ENCODE peak calls at places on chromosomes 1 and 21, in five cellular contexts. L is ovary; Y is right cardiac atrium; A is right lobe of liver; M is CD8-positive, alpha-beta T cell. E is an unnamed sample.

GRCh38 chr1:153779781-153780541 is 4.8 kb downstream of the SLC27A3 start:
- DNase-seq in L (peak), Y (peak), A (peak), M (no peak), E (no peak)

GRCh38 chr1:21946836-21947587 is 9.9 kb upstream of the HSPG2 start:
- DNase-seq in L (no peak), Y (peak), A (no peak), M (no peak), E (no peak)

GRCh38 chr1:115642168-115643072 is 650 bp downstream of the VANGL1 start:
- DNase-seq in L (peak), Y (peak), A (peak), M (no peak), E (no peak)

GRCh38 chr1:5994713-5995621 is 2.7 kb upstream of the NPHP4 start:
- DNase-seq in L (peak), Y (peak), A (peak), M (peak), E (peak)

GRCh38 chr1:19811206-19811851 is 3.8 kb downstream of the RNF186 start:
- DNase-seq in L (no peak), Y (no peak), A (peak), M (no peak), E (no peak)

GRCh38 chr1:21149862-21150432 is 26.8 kb downstream of the EIF4G3 start:
- DNase-seq in L (no peak), Y (peak), A (no peak), M (no peak), E (no peak)

GRCh38 chr21:34886554-34887385 is 162.3 kb downstream of the RUNX1 start:
- DNase-seq in L (peak), Y (peak), A (peak), M (peak), E (no peak)

GRCh38 chr21:43884012-43884860 is 19.2 kb downstream of the AGPAT3 start:
- DNase-seq in L (peak), Y (peak), A (no peak), M (no peak), E (no peak)

GRCh38 chr21:17660862-17661261 is 48.2 kb upstream of the BTG3 start:
- DNase-seq in L (no peak), Y (no peak), A (no peak), M (no peak), E (no peak)

GRCh38 chr1:112508242-112509004 is at the start of gene WNT2B:
- DNase-seq in L (peak), Y (peak), A (no peak), M (peak), E (peak)

GRCh38 chr1:216830402-216830801 is 107.2 kb upstream of the ESRRG start:
- DNase-seq in L (no peak), Y (no peak), A (no peak), M (no peak), E (no peak)

GRCh38 chr1:51642739-51643142 is 25.8 kb downstream of the OSBPL9 start:
- DNase-seq in L (no peak), Y (no peak), A (no peak), M (no peak), E (no peak)

GRCh38 chr1:7295946-7296345 is 475.1 kb upstream of the VAMP3 start:
- DNase-seq in L (no peak), Y (no peak), A (no peak), M (no peak), E (no peak)

GRCh38 chr1:6171546-6172124 is 8.5 kb downstream of the CHD5 start:
- DNase-seq in L (no peak), Y (no peak), A (no peak), M (no peak), E (no peak)

GRCh38 chr1:10179751-10180150 is 30.6 kb upstream of the KIF1B start:
- DNase-seq in L (no peak), Y (no peak), A (no peak), M (no peak), E (no peak)

GRCh38 chr1:9873992-9874391 is 36.1 kb downstream of the CTNNBIP1 start:
- DNase-seq in L (no peak), Y (no peak), A (no peak), M (no peak), E (no peak)

GRCh38 chr1:228306275-228307217 is 98.7 kb downstream of the OBSCN start:
- DNase-seq in L (peak), Y (no peak), A (no peak), M (no peak), E (no peak)

GRCh38 chr1:21090460-21090859 is 86.2 kb downstream of the EIF4G3 start:
- DNase-seq in L (no peak), Y (no peak), A (no peak), M (no peak), E (no peak)

GRCh38 chr1:64246294-64246917 is 43.0 kb downstream of the UBE2U start:
- DNase-seq in L (no peak), Y (no peak), A (no peak), M (no peak), E (peak)

GRCh38 chr1:230441630-230442029 is 15.5 kb upstream of the PGBD5 start:
- DNase-seq in L (no peak), Y (no peak), A (no peak), M (no peak), E (no peak)

GRCh38 chr1:57986432-57986831 is 560.1 kb downstream of the OMA1 start:
- DNase-seq in L (no peak), Y (no peak), A (no peak), M (no peak), E (peak)

GRCh38 chr1:182602945-182603645 is 1.1 kb downstream of the RGS16 start:
- DNase-seq in L (no peak), Y (no peak), A (no peak), M (no peak), E (no peak)

GRCh38 chr1:204390731-204391466 is 20.7 kb downstream of the PPP1R15B start:
- DNase-seq in L (no peak), Y (no peak), A (no peak), M (no peak), E (no peak)

GRCh38 chr1:4549933-4550332 is 104.5 kb upstream of the AJAP1 start:
- DNase-seq in L (no peak), Y (no peak), A (no peak), M (no peak), E (no peak)

GRCh38 chr1:234918216-234918841 is 210.3 kb downstream of the TOMM20 start:
- DNase-seq in L (peak), Y (peak), A (peak), M (no peak), E (no peak)

GRCh38 chr1:149933208-149933607 is 3.5 kb downstream of the MTMR11 start:
- DNase-seq in L (no peak), Y (no peak), A (no peak), M (no peak), E (no peak)

DNA sequence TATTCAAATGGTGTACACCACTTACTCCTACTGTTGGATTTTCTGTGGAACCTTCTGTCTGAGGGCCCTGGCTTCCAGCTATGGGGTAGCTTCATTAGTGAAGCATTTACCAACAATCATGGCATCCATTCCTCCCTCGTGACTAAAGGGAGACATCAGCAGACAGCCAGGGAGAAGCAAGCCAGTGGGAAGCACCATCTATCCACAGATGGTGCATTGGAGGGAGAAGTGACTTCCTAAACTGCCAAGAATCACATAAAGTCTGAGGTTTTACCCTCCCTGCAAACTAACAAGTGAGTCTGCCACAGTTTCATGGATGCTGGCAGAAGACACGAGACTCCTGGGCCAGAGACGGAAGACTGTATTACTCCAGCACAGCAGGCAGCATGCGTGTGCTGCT is 31.4 kb downstream of the UMODL1 start:
- DNase-seq in L (no peak), Y (no peak), A (no peak), M (no peak), E (no peak)
- H3K4me3 ChIP-seq in L (no peak), Y (no peak), A (no peak), M (no peak), E (no peak)

DNA sequence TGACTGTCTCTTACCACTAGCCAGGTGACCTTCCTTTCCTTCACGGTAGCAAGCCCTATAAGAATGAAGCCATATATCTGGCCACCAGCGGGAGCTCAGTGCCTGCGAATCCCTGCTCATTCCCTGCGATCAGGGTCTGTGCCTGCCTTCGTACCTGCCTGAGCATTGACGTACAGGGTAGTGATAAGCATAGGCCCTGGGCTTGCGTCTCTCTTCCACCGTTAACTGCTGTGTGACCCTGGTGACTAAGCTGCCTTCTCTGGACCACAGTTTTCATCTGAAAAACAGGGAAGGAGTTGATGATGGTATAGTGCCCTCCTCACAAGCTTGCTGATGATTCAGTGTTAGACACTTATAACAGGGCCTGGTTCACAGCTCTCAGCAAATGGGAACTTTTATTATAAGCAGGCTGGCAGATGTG is 4.1 kb downstream of the ZC3H12A start:
- DNase-seq in L (no peak), Y (no peak), A (no peak), M (no peak), E (no peak)
- H3K4me3 ChIP-seq in L (no peak), Y (no peak), A (no peak), M (peak), E (no peak)

GRCh38 chr1:198168180-198168579 is 11.4 kb downstream of the NEK7 start:
- DNase-seq in L (no peak), Y (no peak), A (no peak), M (no peak), E (no peak)

GRCh38 chr1:198169704-198170103 is 12.9 kb downstream of the NEK7 start:
- DNase-seq in L (no peak), Y (no peak), A (no peak), M (no peak), E (no peak)

GRCh38 chr1:198166900-198167299 is 10.1 kb downstream of the NEK7 start:
- DNase-seq in L (no peak), Y (no peak), A (no peak), M (no peak), E (no peak)

GRCh38 chr1:198165927-198166647 is 9.3 kb downstream of the NEK7 start:
- DNase-seq in L (no peak), Y (no peak), A (no peak), M (no peak), E (no peak)

DNA sequence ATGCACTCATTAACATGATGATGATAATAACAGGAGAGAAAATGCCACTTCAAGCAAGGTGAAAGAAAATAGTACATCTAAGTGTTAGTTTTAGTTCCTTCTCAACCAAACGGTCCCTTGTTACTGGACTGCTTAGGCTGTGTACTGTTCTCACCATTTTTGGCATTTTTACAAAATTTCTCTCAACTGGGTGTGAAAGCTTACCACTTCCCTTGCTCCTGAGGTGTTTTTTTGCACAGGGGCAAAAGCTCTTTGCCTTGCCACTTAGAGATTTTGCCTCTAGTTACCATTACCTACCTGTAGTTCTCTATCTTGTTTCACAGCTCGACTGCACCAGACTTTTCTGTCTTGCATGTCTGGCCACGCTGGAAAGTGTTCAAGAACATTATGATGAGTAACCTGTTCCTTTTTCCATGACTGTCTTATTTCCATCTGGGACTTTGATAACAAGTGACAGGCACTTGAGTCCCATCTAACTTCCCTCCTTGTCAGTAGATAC is 10.7 kb downstream of the NEK7 start:
- DNase-seq in L (no peak), Y (no peak), A (no peak), M (peak), E (no peak)
- H3K4me3 ChIP-seq in L (no peak), Y (no peak), A (no peak), M (no peak), E (peak)

GRCh38 chr1:113811353-113811887 is 856 bp downstream of the RSBN1 start:
- DNase-seq in L (no peak), Y (peak), A (no peak), M (no peak), E (peak)

GRCh38 chr1:113812661-113813135 is 422 bp upstream of the RSBN1 start:
- DNase-seq in L (no peak), Y (peak), A (no peak), M (no peak), E (no peak)

GRCh38 chr1:113808450-113809195 is 3.7 kb downstream of the RSBN1 start:
- DNase-seq in L (no peak), Y (no peak), A (no peak), M (no peak), E (no peak)

GRCh38 chr1:113811888-113812660 is at the start of gene RSBN1:
- DNase-seq in L (peak), Y (peak), A (peak), M (peak), E (peak)

DNA sequence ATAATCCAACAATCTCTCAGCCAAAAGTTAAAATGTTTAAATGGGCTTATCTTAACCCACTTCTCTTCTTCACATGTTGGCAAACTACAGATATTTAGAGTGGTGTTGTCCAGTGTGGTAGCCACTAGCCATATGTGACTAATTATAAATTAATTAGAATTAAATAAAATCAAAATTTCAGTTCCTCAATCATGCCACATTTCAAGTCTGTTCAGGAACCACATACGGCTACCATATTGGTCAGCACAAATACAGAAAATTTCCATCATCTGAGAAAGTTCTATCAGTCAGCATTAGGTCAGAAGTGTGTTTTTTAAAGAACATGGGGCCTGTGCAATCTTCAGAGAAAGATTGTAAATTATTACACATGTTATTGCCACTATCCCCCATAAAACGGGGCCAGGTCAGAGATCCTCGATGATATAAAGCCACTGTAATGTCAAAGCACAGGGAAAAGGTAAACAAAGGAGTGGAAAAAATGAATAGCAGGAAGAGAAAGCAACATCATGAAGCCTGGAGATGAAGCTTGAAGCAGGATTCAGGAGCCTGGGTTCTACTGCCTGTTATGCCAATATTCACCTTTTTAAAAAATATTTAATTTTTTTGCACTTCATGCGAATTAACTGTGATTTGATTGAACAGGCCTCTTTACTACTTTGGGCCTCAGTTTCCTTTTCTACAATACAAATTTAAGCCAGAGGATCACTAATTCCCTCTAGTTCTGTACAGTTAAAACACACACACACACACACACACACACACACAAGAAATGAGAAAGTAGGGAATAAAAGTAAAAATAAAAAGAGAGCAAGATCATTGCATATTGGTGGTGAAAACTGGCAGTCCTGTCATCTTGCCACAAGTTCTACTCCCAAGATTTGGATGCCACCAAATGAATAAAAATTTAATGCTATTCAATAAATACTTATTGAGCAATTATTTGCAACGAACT is 2.3 kb downstream of the RSBN1 start:
- DNase-seq in L (no peak), Y (no peak), A (no peak), M (no peak), E (no peak)
- H3K4me3 ChIP-seq in L (peak), Y (peak), A (peak), M (peak), E (peak)

E was measured in Jurkat, Clone E6-1.